ENCODE peak calls at places on chromosomes 12 and 14, in four cellular contexts. J is RWPE2; W is transverse colon; M is CD8-positive, alpha-beta T cell. N is an unnamed sample.

GRCh38 chr12:42962384-42962783 is 372.8 kb upstream of the PRICKLE1 start:
- DNase-seq in M (no peak), W (no peak), J (no peak), N (no peak)

GRCh38 chr12:104735801-104736200 is 222.3 kb downstream of the SLC41A2 start:
- DNase-seq in J (no peak), W (no peak), M (no peak), N (no peak)

GRCh38 chr12:5480218-5480952 is 48.5 kb downstream of the NTF3 start:
- DNase-seq in W (no peak), J (no peak), M (no peak), N (no peak)

GRCh38 chr12:29283969-29284368 is 97.0 kb downstream of the ERGIC2 start:
- DNase-seq in W (no peak), J (no peak), M (no peak), N (peak; percentile 41)

GRCh38 chr12:103268831-103269514 is 226.8 kb downstream of the C12orf42 start:
- DNase-seq in M (no peak), W (no peak), J (no peak), N (no peak)

GRCh38 chr12:70443274-70443673 is 77.2 kb downstream of the KCNMB4 start:
- DNase-seq in W (no peak), J (no peak), M (no peak), N (peak; percentile 44)

GRCh38 chr14:80954771-80955299 is 586 bp upstream of the TSHR start:
- DNase-seq in M (peak; percentile 57), J (peak; percentile 77), W (peak; percentile 84), N (peak; percentile 81)

GRCh38 chr12:52971701-52972329 is 22.9 kb downstream of the KRT18 start:
- DNase-seq in M (no peak), W (peak; percentile 51), J (peak; percentile 84), N (peak; percentile 66)

GRCh38 chr14:38481939-38482678 is 226.2 kb upstream of the CLEC14A start:
- DNase-seq in M (no peak), J (no peak), W (no peak), N (peak; percentile 72)

GRCh38 chr14:35814371-35815005 is 5.4 kb upstream of the RALGAPA1 start:
- DNase-seq in W (peak; percentile 77), M (peak; percentile 72), J (no peak), N (peak; percentile 65)

GRCh38 chr12:53145383-53145782 is 35.1 kb upstream of the ZNF740 start:
- DNase-seq in J (no peak), M (no peak), W (no peak), N (peak; percentile 56)

GRCh38 chr12:62533087-62533754 is 66.6 kb downstream of the MON2 start:
- DNase-seq in M (no peak), W (no peak), J (no peak), N (no peak)

GRCh38 chr14:35406811-35407630 is 2.5 kb upstream of the NFKBIA start:
- DNase-seq in J (no peak), M (no peak), W (no peak), N (peak; percentile 80)

GRCh38 chr12:12812163-12812562 is 983 bp upstream of the DDX47 start:
- DNase-seq in M (no peak), J (no peak), W (no peak), N (no peak)
- TF ChIP-seq CTCF in M (no peak), J (no peak), W (no peak), N (no peak)

GRCh38 chr14:68788275-68789001 is 4.4 kb downstream of the ZFP36L1 start:
- DNase-seq in J (no peak), W (no peak), M (no peak), N (peak; percentile 42)
- H3K4me3 ChIP-seq in J (peak overlapping the region; percentile 82), W (peak overlapping the region; percentile 90), M (peak overlapping the region; percentile 24), N (peak overlapping the region; percentile 100)

GRCh38 chr14:31921741-31922140 is 155.4 kb upstream of the ARHGAP5 start:
- DNase-seq in J (no peak), M (no peak), W (no peak), N (no peak)

GRCh38 chr14:31927348-31927826 is 149.7 kb upstream of the ARHGAP5 start:
- DNase-seq in W (no peak), M (no peak), J (no peak), N (peak; percentile 89)

GRCh38 chr14:31930070-31930469 is 147.0 kb upstream of the ARHGAP5 start:
- DNase-seq in M (no peak), W (no peak), J (no peak), N (no peak)

GRCh38 chr14:31926652-31927347 is 150.3 kb upstream of the ARHGAP5 start:
- DNase-seq in M (no peak), J (no peak), W (no peak), N (peak; percentile 59)

DNA sequence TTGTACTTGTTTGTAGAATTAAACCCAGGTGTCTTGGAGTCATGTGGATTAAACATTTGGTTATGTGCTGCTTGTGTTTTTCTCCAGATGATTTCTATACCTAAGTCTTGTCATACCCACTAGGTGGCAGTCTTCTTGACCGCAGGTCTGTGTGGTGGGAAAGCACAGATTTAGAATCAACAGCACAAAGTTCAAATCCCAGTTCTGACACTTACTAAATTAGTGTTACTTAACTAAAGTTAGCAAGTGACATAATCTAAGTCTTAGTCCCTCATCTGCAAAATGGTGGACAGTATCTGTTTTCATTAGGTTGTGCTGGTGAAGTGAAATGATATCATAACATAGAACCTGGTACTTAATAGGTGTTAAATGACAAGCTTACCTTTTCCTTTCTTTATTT is 151.0 kb upstream of the ARHGAP5 start:
- DNase-seq in M (no peak), W (no peak), J (no peak), N (peak; percentile 66)
- TF ChIP-seq CTCF in M (peak; percentile 57), W (peak; percentile 45), J (peak; percentile 74), N (peak; percentile 66)

GRCh38 chr14:79543966-79544365 is 667.3 kb downstream of the DIO2 start:
- DNase-seq in J (no peak), M (no peak), W (no peak), N (peak; percentile 59)

GRCh38 chr14:79543348-79543747 is 668.0 kb downstream of the DIO2 start:
- DNase-seq in M (no peak), W (no peak), J (no peak), N (no peak)

GRCh38 chr14:79542121-79542520 is 669.2 kb downstream of the DIO2 start:
- DNase-seq in M (no peak), W (no peak), J (no peak), N (peak; percentile 40)

GRCh38 chr14:79548836-79549235 is 662.5 kb downstream of the DIO2 start:
- DNase-seq in M (no peak), J (no peak), W (no peak), N (no peak)

DNA sequence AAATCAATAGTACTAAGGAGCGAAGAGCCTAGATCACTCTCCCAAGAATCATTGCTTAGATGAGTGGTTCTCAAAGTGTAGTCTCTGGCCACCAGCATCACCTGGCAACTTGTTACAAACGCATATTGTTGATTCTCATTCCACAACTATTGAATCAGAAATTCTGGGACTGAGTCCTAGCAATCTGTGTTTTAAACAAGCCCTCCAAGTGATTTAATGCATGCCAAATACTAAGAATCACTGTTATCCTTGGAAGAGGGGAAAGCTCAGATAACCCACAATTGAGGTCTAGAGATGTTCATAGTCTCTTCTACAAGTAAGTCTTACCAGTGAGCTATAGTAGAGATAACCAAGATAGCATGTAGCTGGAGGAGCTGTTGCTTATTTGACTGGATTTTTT is 666.6 kb downstream of the DIO2 start:
- DNase-seq in M (no peak), W (no peak), J (no peak), N (peak; percentile 45)
- H3K4me3 ChIP-seq in M (no peak overlapping the region), W (no peak overlapping the region), J (no peak overlapping the region), N (no peak overlapping the region)

DNA sequence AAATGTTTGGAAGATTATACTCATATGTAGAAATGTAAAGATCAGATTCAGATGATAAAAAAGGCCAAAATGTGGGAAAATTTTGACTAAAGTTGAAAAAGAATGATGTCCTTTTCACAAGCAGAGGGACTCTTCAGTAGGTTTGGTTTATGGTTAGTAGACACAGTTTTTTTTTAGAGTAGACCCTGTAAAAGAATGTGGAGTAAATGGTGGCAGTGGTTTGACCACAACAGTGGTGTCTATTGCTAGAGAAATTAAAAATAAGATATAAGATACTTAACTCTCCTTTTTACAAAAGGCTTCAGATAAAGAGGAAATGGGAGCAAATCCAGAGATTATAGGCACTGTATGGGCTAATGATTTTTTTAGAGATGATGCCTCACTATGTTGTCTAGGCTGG is 21.8 kb downstream of the RAP1B start:
- DNase-seq in M (no peak), J (no peak), W (no peak), N (no peak)
- TF ChIP-seq CTCF in M (no peak), J (no peak), W (no peak), N (no peak)

GRCh38 chr12:72273851-72274284 is 1.7 kb downstream of the TRHDE start:
- DNase-seq in W (no peak), M (no peak), J (no peak), N (no peak)

GRCh38 chr12:72276212-72276865 is 4.2 kb downstream of the TRHDE start:
- DNase-seq in W (no peak), J (no peak), M (no peak), N (no peak)

GRCh38 chr12:72277415-72277814 is 5.2 kb downstream of the TRHDE start:
- DNase-seq in M (no peak), W (no peak), J (no peak), N (no peak)

GRCh38 chr12:72274926-72275325 is 2.8 kb downstream of the TRHDE start:
- DNase-seq in J (no peak), M (no peak), W (no peak), N (peak; percentile 40)

DNA sequence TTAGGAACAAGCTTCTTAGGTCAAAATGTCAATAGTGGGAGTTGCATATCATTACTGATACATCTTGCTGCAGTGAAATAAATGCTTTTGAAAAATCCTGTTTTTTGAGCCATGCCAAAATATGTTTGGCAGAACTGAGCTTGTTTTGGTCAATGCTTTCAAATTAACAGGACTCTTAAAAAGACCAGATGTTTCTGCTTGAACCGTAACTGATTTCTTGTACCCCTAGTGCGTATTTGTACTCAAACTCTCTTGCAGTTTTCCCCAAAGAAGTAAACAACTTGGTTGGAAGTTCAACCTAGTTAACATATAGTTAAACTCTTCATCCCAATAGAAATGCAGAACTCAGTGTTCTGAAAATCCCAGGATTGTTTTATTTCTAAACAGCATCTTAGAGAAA is 3.4 kb downstream of the TRHDE start:
- DNase-seq in W (no peak), M (no peak), J (no peak), N (no peak)
- H3K4me3 ChIP-seq in W (no peak overlapping the region), M (no peak overlapping the region), J (no peak overlapping the region), N (no peak overlapping the region)